ENCODE peak calls at places on chromosomes 16 and 17, in seven cellular contexts. M is NCI-H510A; L is B cell; H is GM04504; D is GM23338; V is effector CD4-positive, alpha-beta T cell; X is lower leg skin. Y is an unnamed sample.
A peak's percentile ranks its signal among the peaks of the same experiment; 100 is the strongest.

GRCh38 chr17:67891481-67892119 is 66.3 kb downstream of the BPTF start:
- DNase-seq in M (peak; percentile 37), L (no peak), H (peak; percentile 46), D (peak; percentile 22), V (no peak), X (no peak), Y (no peak)

GRCh38 chr16:82081271-82081670 is 46.2 kb downstream of the HSD17B2 start:
- DNase-seq in M (no peak), L (no peak), H (no peak), D (no peak), V (no peak), X (no peak), Y (no peak)

GRCh38 chr16:55280622-55281021 is 43.4 kb upstream of the IRX6 start:
- DNase-seq in M (no peak), L (no peak), H (no peak), D (no peak), V (no peak), X (peak; percentile 34), Y (no peak)

GRCh38 chr16:11093578-11094074 is 149.3 kb downstream of the CLEC16A start:
- DNase-seq in M (no peak), L (no peak), H (no peak), D (no peak), V (no peak), X (no peak), Y (no peak)

GRCh38 chr16:22098538-22099255 is 6.4 kb downstream of the VWA3A start:
- DNase-seq in M (peak; percentile 39), L (peak; percentile 47), H (no peak), D (peak; percentile 83), V (no peak), X (no peak), Y (no peak)

GRCh38 chr17:30915833-30916611 is 5.7 kb upstream of the ADAP2 start:
- DNase-seq in M (no peak), L (no peak), H (no peak), D (no peak), V (no peak), X (no peak), Y (no peak)

GRCh38 chr16:83940157-83940556 is 12.9 kb upstream of the OSGIN1 start:
- DNase-seq in M (no peak), L (no peak), H (no peak), D (no peak), V (no peak), X (no peak), Y (no peak)

GRCh38 chr16:80202831-80203230 is 338.0 kb upstream of the DYNLRB2 start:
- DNase-seq in M (no peak), L (no peak), H (no peak), D (no peak), V (no peak), X (no peak), Y (no peak)

GRCh38 chr16:29994613-29995329 is 646 bp downstream of the HIRIP3 start:
- DNase-seq in M (no peak), L (no peak), H (peak; percentile 39), D (no peak), V (no peak), X (no peak), Y (no peak)

GRCh38 chr17:52105601-52106000 is 52.9 kb downstream of the CA10 start:
- DNase-seq in M (no peak), L (no peak), H (no peak), D (no peak), V (no peak), X (no peak), Y (no peak)

GRCh38 chr17:45346255-45347015 is 29.6 kb upstream of the MAP3K14 start:
- DNase-seq in M (no peak), L (no peak), H (no peak), D (no peak), V (no peak), X (peak; percentile 79), Y (no peak)

GRCh38 chr17:82031885-82032627 is 578 bp downstream of the RAC3 start:
- DNase-seq in M (peak; percentile 67), L (no peak), H (no peak), D (peak; percentile 86), V (no peak), X (no peak), Y (no peak)

GRCh38 chr17:13728751-13729150 is 127.0 kb upstream of the HS3ST3A1 start:
- DNase-seq in M (no peak), L (no peak), H (no peak), D (no peak), V (no peak), X (no peak), Y (no peak)

GRCh38 chr17:71163121-71163812 is 957.6 kb upstream of the SOX9 start:
- DNase-seq in M (peak; percentile 68), L (no peak), H (no peak), D (no peak), V (no peak), X (no peak), Y (no peak)

GRCh38 chr16:86888240-86889044 is 310.1 kb downstream of the FOXL1 start:
- DNase-seq in M (no peak), L (no peak), H (no peak), D (no peak), V (no peak), X (no peak), Y (no peak)

GRCh38 chr17:6069611-6070279 is 434 bp upstream of the WSCD1 start:
- DNase-seq in M (no peak), L (peak; percentile 6), H (no peak), D (peak; percentile 21), V (no peak), X (no peak), Y (no peak)

GRCh38 chr17:7246779-7247178 is 4.5 kb upstream of the GABARAP start:
- DNase-seq in M (no peak), L (no peak), H (no peak), D (no peak), V (no peak), X (no peak), Y (no peak)

GRCh38 chr17:2782030-2782429 is 14.2 kb upstream of the RAP1GAP2 start:
- DNase-seq in M (no peak), L (no peak), H (no peak), D (no peak), V (no peak), X (no peak), Y (no peak)

GRCh38 chr17:28717578-28718316 is at the start of gene RAB34:
- DNase-seq in M (peak; percentile 95), L (peak; percentile 72), H (peak; percentile 73), D (peak; percentile 98), V (no peak), X (peak; percentile 94), Y (no peak)

GRCh38 chr17:33233855-33234228 is 59.3 kb downstream of the ASIC2 start:
- DNase-seq in M (no peak), L (no peak), H (no peak), D (no peak), V (no peak), X (no peak), Y (no peak)

GRCh38 chr16:29820730-29821662 is 734 bp downstream of the MVP start:
- DNase-seq in M (no peak), L (peak; percentile 62), H (no peak), D (no peak), V (no peak), X (no peak), Y (no peak)

GRCh38 chr17:72974605-72975232 is 117.8 kb downstream of the SLC39A11 start:
- DNase-seq in M (no peak), L (no peak), H (no peak), D (no peak), V (no peak), X (no peak), Y (no peak)

Y was measured in CMK.